ENCODE peak calls at places on chromosomes 13 and 19, in four cellular contexts. R is ovary, X is IMR-90, M is SJSA1. F is an unnamed sample. For H3K4me1, the result is how much of the 10 kb centered on the place peaks cover.

GRCh38 chr19:40266111-40266510 is 19.0 kb downstream of the AKT2 start:
- DNase-seq in M (no peak), R (no peak), X (no peak), F (no peak)

GRCh38 chr13:83182845-83183244 is 699.4 kb downstream of the SLITRK1 start:
- DNase-seq in M (no peak), X (no peak), R (no peak), F (no peak)

GRCh38 chr13:83151308-83151660 is 731.0 kb downstream of the SLITRK1 start:
- DNase-seq in R (no peak), M (no peak), X (peak), F (no peak)

GRCh38 chr19:23283925-23284324 is 33.7 kb upstream of the ZNF724 start:
- DNase-seq in M (no peak), R (peak), X (peak), F (peak)

GRCh38 chr13:40910324-40911050 is 108.6 kb downstream of the ELF1 start:
- DNase-seq in X (peak), M (no peak), R (no peak), F (no peak)

GRCh38 chr19:34725400-34725799 is 8.6 kb upstream of the ZNF181 start:
- DNase-seq in M (no peak), R (no peak), X (no peak), F (no peak)

GRCh38 chr19:940591-941291 is 14.9 kb downstream of the ARID3A start:
- DNase-seq in R (no peak), M (peak), X (peak), F (no peak)

GRCh38 chr13:99370476-99371272 is 63.5 kb upstream of the GPR183 start:
- DNase-seq in R (no peak), X (no peak), M (peak), F (no peak)

GRCh38 chr13:30713133-30713532 is 22.2 kb upstream of the ALOX5AP start:
- DNase-seq in M (no peak), R (no peak), X (no peak), F (no peak)

GRCh38 chr13:23695711-23696512 is 125.7 kb downstream of the TNFRSF19 start:
- DNase-seq in M (no peak), X (no peak), R (no peak), F (no peak)

GRCh38 chr19:31353826-31354225 is 4.6 kb upstream of the TSHZ3 start:
- DNase-seq in R (no peak), M (no peak), X (no peak), F (no peak)

GRCh38 chr19:15332311-15332996 is at the start of gene BRD4:
- DNase-seq in M (peak), R (peak), X (peak), F (peak)

GRCh38 chr13:113138792-113139551 is 16.4 kb downstream of the F10 start:
- DNase-seq in X (no peak), M (no peak), R (no peak), F (no peak)

GRCh38 chr13:60759499-60759898 is 362.5 kb downstream of the TDRD3 start:
- DNase-seq in M (peak), R (no peak), X (no peak), F (peak)

GRCh38 chr13:110759710-110760109 is 46.2 kb downstream of the ING1 start:
- DNase-seq in M (no peak), R (no peak), X (peak), F (no peak)

GRCh38 chr19:8209111-8209964 is at the start of gene CERS4:
- DNase-seq in R (peak), M (no peak), X (peak), F (peak)

GRCh38 chr19:6674868-6675305 is 4.9 kb upstream of the TNFSF14 start:
- DNase-seq in R (peak), X (peak), M (peak), F (peak)

GRCh38 chr19:58434217-58434616 is 5.7 kb downstream of the ZNF132 start:
- DNase-seq in R (no peak), M (no peak), X (peak), F (no peak)

GRCh38 chr19:280541-281007 is 10.6 kb downstream of the PLPP2 start:
- DNase-seq in X (no peak), R (no peak), M (no peak), F (no peak)

GRCh38 chr19:8575467-8575997 is 1.7 kb downstream of the MYO1F start:
- DNase-seq in R (no peak), X (peak), M (peak), F (no peak)

DNA sequence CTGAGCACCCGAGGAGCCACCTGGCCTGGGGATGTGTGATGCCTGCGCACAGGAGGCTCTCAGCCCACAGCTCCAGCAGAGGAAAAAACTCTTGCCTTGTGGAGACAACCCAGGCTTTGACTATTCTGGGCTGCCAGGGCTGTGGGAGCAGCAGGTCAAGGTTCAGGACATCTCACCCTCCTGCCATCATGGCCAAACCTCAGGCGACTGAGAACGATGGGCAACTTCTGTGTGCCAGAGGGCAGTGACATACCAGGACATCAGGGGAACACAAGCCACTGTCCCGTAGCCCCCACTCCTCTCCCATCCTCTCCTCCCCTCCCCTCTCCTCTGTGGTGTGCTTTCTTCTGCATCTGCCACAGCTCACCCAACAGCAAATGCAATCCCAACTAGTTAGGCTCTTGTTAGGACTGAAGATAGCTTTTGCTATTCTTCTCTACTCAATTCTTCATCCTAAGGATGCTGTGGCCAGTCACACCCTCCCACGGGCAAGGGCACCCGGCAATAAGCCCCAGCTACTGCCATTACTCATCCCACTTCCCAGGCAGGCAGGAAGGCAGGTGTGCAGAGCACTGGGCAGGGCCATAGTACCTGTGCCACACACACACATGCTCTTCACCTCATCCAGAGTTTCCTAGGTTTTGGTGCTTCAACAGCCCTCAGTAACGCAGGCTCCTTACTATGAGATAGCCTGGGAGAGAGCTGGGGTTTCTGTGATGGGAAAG is 16.8 kb downstream of the ELL start:
- DNase-seq in R (no peak), M (no peak), X (no peak), F (no peak)
- H3K4me1 ChIP-seq in R (half or more), M (under half), X (under half), F (under half)

GRCh38 chr19:56341948-56342347 is 27.3 kb upstream of the ZSCAN5A start:
- DNase-seq in R (no peak), M (no peak), X (no peak), F (no peak)
- H3K4me1 ChIP-seq in R (under half), M (under half), X (under half), F (under half)

GRCh38 chr13:87674143-87674772 is 3.1 kb downstream of the SLITRK5 start:
- DNase-seq in X (no peak), R (no peak), M (no peak), F (no peak)
- H3K4me1 ChIP-seq in X (under half), R (under half), M (under half), F (under half)

DNA sequence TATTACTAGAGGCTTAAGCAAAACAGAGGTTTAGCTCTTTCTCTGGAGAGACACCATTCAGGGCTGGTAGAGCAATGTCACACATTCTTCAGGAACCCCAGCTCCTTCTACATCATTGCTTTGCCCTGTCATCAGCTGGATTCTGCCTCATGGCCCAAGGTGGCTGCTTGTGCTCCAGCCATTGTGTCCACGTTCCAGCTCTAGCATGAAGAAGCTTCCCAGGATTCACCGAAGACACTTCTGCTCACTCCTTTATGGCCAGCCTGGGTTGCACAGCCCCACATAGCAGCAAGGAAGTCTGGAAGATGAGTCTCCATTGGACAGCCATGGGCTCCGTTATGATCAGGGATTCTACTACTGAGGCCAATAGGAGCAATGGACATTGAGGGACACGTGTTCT is 13.2 kb downstream of the PGLS start:
- DNase-seq in M (no peak), X (no peak), R (no peak), F (no peak)
- H3K4me1 ChIP-seq in M (under half), X (under half), R (under half), F (under half)

DNA sequence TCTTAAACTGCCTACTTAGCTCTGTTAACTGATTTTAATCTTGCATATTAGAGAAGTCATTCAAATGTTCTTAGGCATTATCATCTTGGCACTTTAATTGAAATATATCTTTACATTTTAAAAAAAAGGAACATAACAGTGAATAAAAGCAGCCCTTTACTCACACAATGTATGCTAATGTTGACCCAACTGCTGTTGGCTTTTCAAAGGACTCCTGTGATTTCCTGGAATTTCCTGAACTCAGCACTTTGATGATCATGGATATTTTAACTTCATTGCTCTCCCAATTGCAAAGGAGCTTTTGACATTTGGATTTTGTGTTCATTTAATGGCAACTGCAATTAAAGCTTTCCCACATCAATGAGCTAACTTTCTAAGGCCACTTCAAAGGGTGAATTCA is 1230.3 kb downstream of the DIAPH3 start:
- DNase-seq in X (no peak), M (no peak), R (no peak), F (peak)
- H3K4me1 ChIP-seq in X (under half), M (under half), R (under half), F (under half)

GRCh38 chr13:108220042-108220441 is 1.9 kb downstream of the ABHD13 start:
- DNase-seq in M (no peak), R (no peak), X (no peak), F (no peak)
- H3K4me1 ChIP-seq in M (under half), R (under half), X (under half), F (under half)

DNA sequence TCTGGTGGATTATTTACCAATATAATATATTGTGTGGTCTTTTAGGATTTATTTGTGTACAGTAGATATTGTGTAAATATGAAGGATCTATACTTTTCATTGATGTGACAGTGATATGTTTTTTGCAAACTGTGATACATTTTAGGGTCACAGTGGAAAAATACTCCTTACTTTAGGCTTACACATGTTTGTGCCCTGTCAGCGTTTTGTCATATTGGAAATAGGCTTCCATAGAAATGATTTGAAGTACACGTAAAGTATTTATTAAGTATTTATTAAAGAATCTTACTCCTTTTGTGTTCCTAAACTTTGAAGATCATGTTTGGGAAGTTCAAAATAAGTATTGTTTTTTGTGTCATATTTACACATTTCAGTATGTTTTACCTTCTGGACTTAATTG is 5.0 kb downstream of the ZNF808 start:
- DNase-seq in M (no peak), R (no peak), X (no peak), F (no peak)
- H3K4me1 ChIP-seq in M (under half), R (under half), X (under half), F (under half)

DNA sequence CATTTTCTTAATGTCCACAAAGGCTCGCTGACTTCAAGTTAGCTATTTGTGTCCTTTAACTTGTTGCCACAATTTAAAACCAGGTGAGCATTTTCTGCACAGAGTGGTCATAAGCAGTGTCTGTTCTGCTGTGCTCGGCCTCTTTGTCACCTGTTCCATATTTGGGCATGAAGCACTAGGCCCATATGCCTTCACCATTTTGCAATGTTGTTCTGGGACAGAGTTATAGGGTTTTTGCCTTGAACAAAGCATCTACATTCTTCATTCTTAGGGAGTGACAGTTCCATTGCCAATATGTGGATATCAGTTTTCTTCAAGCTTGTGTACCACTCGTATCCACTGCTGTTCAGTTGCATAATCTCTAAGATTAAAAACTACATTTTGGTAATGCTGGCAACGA is 56.1 kb downstream of the LRCH1 start:
- DNase-seq in R (no peak), M (no peak), X (no peak), F (no peak)
- H3K4me1 ChIP-seq in R (under half), M (under half), X (under half), F (under half)

GRCh38 chr19:2171349-2172145 is 7.8 kb downstream of the DOT1L start:
- DNase-seq in R (no peak), M (no peak), X (peak), F (peak)

GRCh38 chr19:2168619-2169424 is 5.1 kb downstream of the DOT1L start:
- DNase-seq in R (peak), X (peak), M (peak), F (peak)

GRCh38 chr19:2170219-2170618 is 6.5 kb downstream of the DOT1L start:
- DNase-seq in M (no peak), X (no peak), R (no peak), F (no peak)

GRCh38 chr19:2173388-2173787 is 9.7 kb downstream of the DOT1L start:
- DNase-seq in X (no peak), M (no peak), R (no peak), F (no peak)

DNA sequence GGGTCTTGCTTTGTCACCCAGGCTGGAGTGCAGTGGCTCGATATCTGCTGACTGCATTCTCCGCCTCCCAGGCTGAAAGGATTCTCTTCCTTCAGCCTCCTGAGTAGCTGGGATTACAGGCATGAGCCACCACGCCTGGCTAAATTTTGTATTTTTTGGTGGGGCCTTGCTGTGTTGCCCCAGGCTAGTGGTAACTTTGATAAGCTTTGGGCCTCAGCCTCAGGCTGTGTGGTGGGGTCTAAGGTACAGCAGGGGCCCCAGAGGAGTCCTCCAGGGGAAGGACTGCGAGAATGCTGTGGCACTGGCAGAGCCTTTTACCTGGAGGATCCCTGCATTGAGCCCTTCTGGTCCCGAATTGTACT is 7.2 kb downstream of the DOT1L start:
- DNase-seq in M (no peak), R (no peak), X (no peak), F (no peak)
- H3K4me1 ChIP-seq in M (under half), R (under half), X (under half), F (under half)

F was measured in HAP-1.